ENCODE peak calls at places on chromosomes 4 and X, in six cellular contexts. One of them, this sample, is unnamed. For H3K4me1 and H3K9me3, the result is how much of the 10 kb centered on the place peaks cover.

GRCh38 chr4:79472693-79473552 is 64.9 kb upstream of the GK2 start:
- DNase-seq in adrenal gland: no peak
- DNase-seq in psoas muscle: no peak
- DNase-seq in transverse colon: no peak
- DNase-seq in endodermal cell: no peak
- DNase-seq in prostate gland: no peak
- DNase-seq in this sample: no peak

GRCh38 chr4:145909331-145909730 is 29.3 kb downstream of the ZNF827 start:
- DNase-seq in endodermal cell: peak
- DNase-seq in prostate gland: peak
- DNase-seq in transverse colon: peak
- DNase-seq in adrenal gland: no peak
- DNase-seq in psoas muscle: peak
- DNase-seq in this sample: no peak

GRCh38 chrX:134849390-134849789 is 141.4 kb upstream of the SMIM10 start:
- DNase-seq in transverse colon: no peak
- DNase-seq in adrenal gland: no peak
- DNase-seq in endodermal cell: no peak
- DNase-seq in psoas muscle: no peak
- DNase-seq in prostate gland: no peak
- DNase-seq in this sample: no peak

GRCh38 chrX:112734250-112734649 is 54.5 kb upstream of the LHFPL1 start:
- DNase-seq in prostate gland: no peak
- DNase-seq in transverse colon: no peak
- DNase-seq in psoas muscle: peak
- DNase-seq in endodermal cell: peak
- DNase-seq in adrenal gland: peak
- DNase-seq in this sample: no peak

GRCh38 chr4:159002950-159003349 is 99.9 kb upstream of the RAPGEF2 start:
- DNase-seq in endodermal cell: no peak
- DNase-seq in prostate gland: no peak
- DNase-seq in transverse colon: no peak
- DNase-seq in psoas muscle: no peak
- DNase-seq in adrenal gland: no peak
- DNase-seq in this sample: no peak

GRCh38 chr4:85555210-85555609 is 80.3 kb downstream of the ARHGAP24 start:
- DNase-seq in endodermal cell: no peak
- DNase-seq in psoas muscle: no peak
- DNase-seq in adrenal gland: no peak
- DNase-seq in prostate gland: no peak
- DNase-seq in transverse colon: no peak
- DNase-seq in this sample: no peak

GRCh38 chr4:113263274-113263673 is 213.8 kb downstream of the ANK2 start:
- DNase-seq in transverse colon: no peak
- DNase-seq in endodermal cell: no peak
- DNase-seq in psoas muscle: no peak
- DNase-seq in prostate gland: no peak
- DNase-seq in adrenal gland: no peak
- DNase-seq in this sample: no peak

GRCh38 chrX:2694868-2695267 is 3.8 kb downstream of the CD99 start:
- DNase-seq in adrenal gland: no peak
- DNase-seq in transverse colon: no peak
- DNase-seq in prostate gland: no peak
- DNase-seq in psoas muscle: no peak
- DNase-seq in endodermal cell: no peak
- DNase-seq in this sample: no peak

GRCh38 chrX:43939187-43939926 is 33.8 kb downstream of the NDP start:
- DNase-seq in prostate gland: no peak
- DNase-seq in psoas muscle: no peak
- DNase-seq in adrenal gland: no peak
- DNase-seq in endodermal cell: no peak
- DNase-seq in transverse colon: no peak
- DNase-seq in this sample: no peak

GRCh38 chr4:4541040-4541631 is 712 bp downstream of the STX18 start:
- DNase-seq in psoas muscle: peak
- DNase-seq in prostate gland: no peak
- DNase-seq in transverse colon: peak
- DNase-seq in endodermal cell: no peak
- DNase-seq in adrenal gland: peak
- DNase-seq in this sample: no peak

GRCh38 chr4:184147858-184148799 is 69.5 kb downstream of the ENPP6 start:
- DNase-seq in prostate gland: no peak
- DNase-seq in psoas muscle: no peak
- DNase-seq in endodermal cell: no peak
- DNase-seq in transverse colon: no peak
- DNase-seq in adrenal gland: no peak
- DNase-seq in this sample: no peak

GRCh38 chr4:156941940-156942548 is 29.6 kb downstream of the PDGFC start:
- DNase-seq in transverse colon: peak
- DNase-seq in endodermal cell: peak
- DNase-seq in adrenal gland: no peak
- DNase-seq in prostate gland: peak
- DNase-seq in psoas muscle: no peak
- DNase-seq in this sample: no peak

GRCh38 chr4:141180991-141181760 is 39.5 kb upstream of the ZNF330 start:
- DNase-seq in psoas muscle: no peak
- DNase-seq in adrenal gland: no peak
- DNase-seq in endodermal cell: no peak
- DNase-seq in prostate gland: no peak
- DNase-seq in transverse colon: no peak
- DNase-seq in this sample: no peak

GRCh38 chr4:110636677-110637407 is 14.0 kb upstream of the PITX2 start:
- DNase-seq in endodermal cell: peak
- DNase-seq in prostate gland: no peak
- DNase-seq in psoas muscle: peak
- DNase-seq in transverse colon: peak
- DNase-seq in adrenal gland: no peak
- DNase-seq in this sample: no peak

GRCh38 chr4:2036327-2036726 is 22.8 kb upstream of the NAT8L start:
- DNase-seq in transverse colon: peak
- DNase-seq in psoas muscle: no peak
- DNase-seq in adrenal gland: no peak
- DNase-seq in prostate gland: no peak
- DNase-seq in endodermal cell: no peak
- DNase-seq in this sample: no peak

GRCh38 chrX:20545538-20545937 is 278.8 kb upstream of the RPS6KA3 start:
- DNase-seq in psoas muscle: no peak
- DNase-seq in endodermal cell: no peak
- DNase-seq in prostate gland: no peak
- DNase-seq in transverse colon: no peak
- DNase-seq in adrenal gland: no peak
- DNase-seq in this sample: no peak

GRCh38 chr4:75737398-75737797 is 13.0 kb downstream of the USO1 start:
- DNase-seq in adrenal gland: no peak
- DNase-seq in endodermal cell: no peak
- DNase-seq in transverse colon: no peak
- DNase-seq in psoas muscle: no peak
- DNase-seq in prostate gland: no peak
- DNase-seq in this sample: no peak

GRCh38 chr4:129806986-129807385 is 711.0 kb downstream of the C4orf33 start:
- DNase-seq in psoas muscle: no peak
- DNase-seq in adrenal gland: no peak
- DNase-seq in endodermal cell: no peak
- DNase-seq in transverse colon: no peak
- DNase-seq in prostate gland: no peak
- DNase-seq in this sample: no peak

GRCh38 chr4:13126976-13127910 is 356.9 kb downstream of the RAB28 start:
- DNase-seq in endodermal cell: no peak
- DNase-seq in adrenal gland: no peak
- DNase-seq in prostate gland: no peak
- DNase-seq in psoas muscle: no peak
- DNase-seq in transverse colon: no peak
- DNase-seq in this sample: no peak

GRCh38 chrX:16661495-16661894 is 11.5 kb downstream of the S100G start:
- DNase-seq in adrenal gland: no peak
- DNase-seq in psoas muscle: no peak
- DNase-seq in transverse colon: no peak
- DNase-seq in prostate gland: no peak
- DNase-seq in endodermal cell: no peak
- DNase-seq in this sample: no peak

GRCh38 chr4:140252144-140252741 is 98.3 kb upstream of the MAML3 start:
- DNase-seq in prostate gland: peak
- DNase-seq in adrenal gland: peak
- DNase-seq in psoas muscle: no peak
- DNase-seq in endodermal cell: peak
- DNase-seq in transverse colon: peak
- DNase-seq in this sample: no peak

GRCh38 chr4:75584067-75584466 is 28.2 kb downstream of the ODAPH start:
- DNase-seq in adrenal gland: no peak
- DNase-seq in psoas muscle: no peak
- DNase-seq in transverse colon: no peak
- DNase-seq in endodermal cell: no peak
- DNase-seq in prostate gland: no peak
- DNase-seq in this sample: no peak

GRCh38 chr4:162443510-162443909 is 279.7 kb upstream of the FSTL5 start:
- DNase-seq in prostate gland: no peak
- DNase-seq in transverse colon: no peak
- DNase-seq in endodermal cell: no peak
- DNase-seq in adrenal gland: no peak
- DNase-seq in psoas muscle: no peak
- DNase-seq in this sample: no peak

GRCh38 chr4:3202836-3203820 is 45.8 kb upstream of the MSANTD1 start:
- DNase-seq in transverse colon: no peak
- DNase-seq in adrenal gland: no peak
- DNase-seq in endodermal cell: peak
- DNase-seq in prostate gland: no peak
- DNase-seq in psoas muscle: no peak
- DNase-seq in this sample: peak
- H3K4me1 ChIP-seq in transverse colon: under half
- H3K4me1 ChIP-seq in adrenal gland: under half
- H3K4me1 ChIP-seq in endodermal cell: under half
- H3K4me1 ChIP-seq in prostate gland: under half
- H3K4me1 ChIP-seq in psoas muscle: half or more
- H3K4me1 ChIP-seq in this sample: under half

DNA sequence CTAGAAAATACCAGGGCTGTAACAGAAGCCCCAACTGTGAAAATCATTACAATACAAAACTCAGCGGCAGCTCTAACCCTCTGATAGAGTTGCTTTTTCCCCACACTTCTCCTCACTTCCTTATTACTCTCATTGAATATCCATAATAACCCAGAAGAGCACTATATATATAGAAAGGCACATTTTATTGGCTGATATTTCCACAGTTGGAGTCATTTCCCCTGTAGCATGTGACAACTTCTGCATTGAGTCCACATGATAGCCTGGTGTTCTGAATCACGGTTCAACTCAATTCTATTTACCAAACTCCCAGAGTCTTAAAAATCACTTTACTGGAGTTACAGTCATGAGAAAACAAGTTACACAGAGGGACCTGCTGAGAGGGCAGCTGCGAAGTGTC is 46.6 kb upstream of the NWD2 start:
- DNase-seq in adrenal gland: no peak
- DNase-seq in endodermal cell: no peak
- DNase-seq in transverse colon: no peak
- DNase-seq in prostate gland: no peak
- DNase-seq in psoas muscle: no peak
- DNase-seq in this sample: no peak
- H3K9me3 ChIP-seq in adrenal gland: under half
- H3K9me3 ChIP-seq in endodermal cell: under half
- H3K9me3 ChIP-seq in transverse colon: under half
- H3K9me3 ChIP-seq in prostate gland: under half
- H3K9me3 ChIP-seq in psoas muscle: under half
- H3K9me3 ChIP-seq in this sample: under half

GRCh38 chr4:38150021-38150671 is 189.9 kb downstream of the PTTG2 start:
- DNase-seq in prostate gland: no peak
- DNase-seq in psoas muscle: no peak
- DNase-seq in endodermal cell: no peak
- DNase-seq in adrenal gland: no peak
- DNase-seq in transverse colon: no peak
- DNase-seq in this sample: no peak

GRCh38 chr4:38152305-38152704 is 192.1 kb downstream of the PTTG2 start:
- DNase-seq in adrenal gland: no peak
- DNase-seq in psoas muscle: no peak
- DNase-seq in endodermal cell: no peak
- DNase-seq in transverse colon: no peak
- DNase-seq in prostate gland: no peak
- DNase-seq in this sample: no peak

GRCh38 chr4:38151870-38152269 is 191.7 kb downstream of the PTTG2 start:
- DNase-seq in prostate gland: no peak
- DNase-seq in endodermal cell: no peak
- DNase-seq in psoas muscle: no peak
- DNase-seq in transverse colon: no peak
- DNase-seq in adrenal gland: no peak
- DNase-seq in this sample: no peak

GRCh38 chr4:38149472-38149871 is 189.3 kb downstream of the PTTG2 start:
- DNase-seq in transverse colon: no peak
- DNase-seq in endodermal cell: no peak
- DNase-seq in psoas muscle: no peak
- DNase-seq in adrenal gland: no peak
- DNase-seq in prostate gland: no peak
- DNase-seq in this sample: no peak

DNA sequence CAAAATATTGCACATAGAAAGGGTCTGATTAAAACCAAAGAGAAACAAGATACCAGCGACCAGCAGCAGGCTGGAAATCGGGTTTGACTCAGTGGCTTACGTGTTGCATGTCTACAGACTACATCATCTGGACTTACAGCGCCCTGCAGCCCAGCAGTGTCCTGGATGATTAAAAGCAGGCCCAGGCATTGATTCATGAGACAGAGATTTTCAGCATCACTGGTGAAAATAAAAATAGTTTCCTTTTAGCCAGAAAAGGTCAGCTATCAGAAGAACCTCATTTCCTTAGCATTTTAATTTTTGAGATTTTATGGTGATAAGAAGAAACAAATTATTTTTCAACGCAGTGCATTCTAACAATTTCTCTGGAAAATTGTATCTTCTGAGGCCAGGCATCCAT is 190.6 kb downstream of the PTTG2 start:
- DNase-seq in prostate gland: no peak
- DNase-seq in transverse colon: no peak
- DNase-seq in psoas muscle: no peak
- DNase-seq in adrenal gland: no peak
- DNase-seq in endodermal cell: no peak
- DNase-seq in this sample: no peak
- TF ChIP-seq CTCF in prostate gland: no peak
- TF ChIP-seq CTCF in transverse colon: no peak
- TF ChIP-seq CTCF in psoas muscle: no peak
- TF ChIP-seq CTCF in adrenal gland: no peak
- TF ChIP-seq CTCF in endodermal cell: no peak
- TF ChIP-seq CTCF in this sample: no peak

GRCh38 chr4:24078347-24078962 is 188.6 kb upstream of the PPARGC1A start:
- DNase-seq in adrenal gland: no peak
- DNase-seq in endodermal cell: no peak
- DNase-seq in psoas muscle: no peak
- DNase-seq in prostate gland: no peak
- DNase-seq in transverse colon: no peak
- DNase-seq in this sample: no peak
- H3K4me1 ChIP-seq in adrenal gland: under half
- H3K4me1 ChIP-seq in endodermal cell: under half
- H3K4me1 ChIP-seq in psoas muscle: under half
- H3K4me1 ChIP-seq in prostate gland: under half
- H3K4me1 ChIP-seq in transverse colon: under half
- H3K4me1 ChIP-seq in this sample: under half

GRCh38 chrX:144040793-144041192 is 156.9 kb downstream of the UBE2NL start:
- DNase-seq in adrenal gland: no peak
- DNase-seq in prostate gland: no peak
- DNase-seq in psoas muscle: no peak
- DNase-seq in endodermal cell: no peak
- DNase-seq in transverse colon: no peak
- DNase-seq in this sample: no peak
- H3K9me3 ChIP-seq in adrenal gland: under half
- H3K9me3 ChIP-seq in prostate gland: under half
- H3K9me3 ChIP-seq in psoas muscle: under half
- H3K9me3 ChIP-seq in endodermal cell: under half
- H3K9me3 ChIP-seq in transverse colon: under half
- H3K9me3 ChIP-seq in this sample: under half